ENCODE peak calls at places on chromosomes 11 and 22, in nine cellular contexts. U is A673, V is lower lobe of right lung, K is kidney, Z is right atrium auricular region, H is GM23338, I is mucosa of descending colon, G is IMR-90, J is BJ. S is an unnamed sample. For H3K36me3, the result is how much of the 10 kb centered on the place peaks cover.

GRCh38 chr11:131664811-131665210 is 294.4 kb downstream of the NTM start:
- DNase-seq in U (no peak), V (no peak), K (no peak), Z (no peak), H (no peak), I (no peak), G (no peak), J (no peak), S (no peak)

GRCh38 chr11:64343740-64344133 is 3.7 kb downstream of the CCDC88B start:
- DNase-seq in U (no peak), V (no peak), K (no peak), Z (no peak), H (no peak), I (no peak), G (no peak), J (no peak), S (no peak)

GRCh38 chr11:102120437-102120935 is 10.2 kb downstream of the YAP1 start:
- DNase-seq in U (peak), V (no peak), K (no peak), Z (no peak), H (peak), I (no peak), G (peak), J (no peak), S (no peak)

GRCh38 chr11:75583710-75584658 is 21.9 kb downstream of the SERPINH1 start:
- DNase-seq in U (peak), V (peak), K (peak), Z (peak), H (peak), I (peak), G (peak), J (no peak), S (peak)

GRCh38 chr11:67644042-67644441 is 4.5 kb upstream of the TBX10 start:
- DNase-seq in U (peak), V (no peak), K (no peak), Z (no peak), H (peak), I (no peak), G (no peak), J (no peak), S (no peak)

GRCh38 chr11:72623052-72623451 is 51.2 kb downstream of the PDE2A start:
- DNase-seq in U (no peak), V (no peak), K (no peak), Z (no peak), H (no peak), I (no peak), G (no peak), J (no peak), S (no peak)

GRCh38 chr22:30506507-30506968 is 1.0 kb upstream of the SEC14L4 start:
- DNase-seq in U (no peak), V (peak), K (no peak), Z (no peak), H (no peak), I (no peak), G (no peak), J (no peak), S (no peak)

GRCh38 chr11:134406264-134407185 is 5.5 kb downstream of the B3GAT1 start:
- DNase-seq in U (peak), V (no peak), K (no peak), Z (no peak), H (no peak), I (no peak), G (no peak), J (no peak), S (no peak)

GRCh38 chr11:45922425-45923082 is at the start of gene LARGE2:
- DNase-seq in U (peak), V (peak), K (peak), Z (no peak), H (peak), I (peak), G (no peak), J (no peak), S (peak)

GRCh38 chr22:42321908-42322561 is 51.6 kb upstream of the TCF20 start:
- DNase-seq in U (peak), V (no peak), K (no peak), Z (no peak), H (no peak), I (peak), G (no peak), J (no peak), S (no peak)

GRCh38 chr11:126440276-126440675 is 84.8 kb downstream of the ST3GAL4 start:
- DNase-seq in U (no peak), V (no peak), K (no peak), Z (no peak), H (no peak), I (peak), G (no peak), J (no peak), S (no peak)

GRCh38 chr11:2566223-2567025 is 121.6 kb downstream of the KCNQ1 start:
- DNase-seq in U (no peak), V (peak), K (peak), Z (no peak), H (no peak), I (peak), G (no peak), J (no peak), S (peak)

GRCh38 chr11:108929241-108929640 is 264.4 kb downstream of the DDX10 start:
- DNase-seq in U (no peak), V (no peak), K (no peak), Z (no peak), H (no peak), I (no peak), G (peak), J (peak), S (no peak)

GRCh38 chr11:82972103-82972502 is 70.6 kb downstream of the DDIAS start:
- DNase-seq in U (no peak), V (no peak), K (no peak), Z (no peak), H (no peak), I (no peak), G (no peak), J (no peak), S (no peak)

GRCh38 chr11:134481135-134481534 is 69.1 kb upstream of the B3GAT1 start:
- DNase-seq in U (no peak), V (no peak), K (no peak), Z (no peak), H (no peak), I (no peak), G (no peak), J (no peak), S (no peak)

GRCh38 chr22:21937041-21937820 is 15.4 kb downstream of the PPM1F start:
- DNase-seq in U (no peak), V (peak), K (no peak), Z (peak), H (no peak), I (peak), G (no peak), J (no peak), S (peak)

GRCh38 chr11:108117746-108118371 is 3.5 kb upstream of the ACAT1 start:
- DNase-seq in U (peak), V (no peak), K (no peak), Z (no peak), H (peak), I (no peak), G (peak), J (no peak), S (no peak)

GRCh38 chr22:47691152-47691895 is 928.9 kb downstream of the TBC1D22A start:
- DNase-seq in U (no peak), V (no peak), K (no peak), Z (no peak), H (no peak), I (no peak), G (no peak), J (no peak), S (no peak)

GRCh38 chr22:43798492-43798891 is 13.6 kb downstream of the EFCAB6 start:
- DNase-seq in U (no peak), V (no peak), K (no peak), Z (no peak), H (no peak), I (no peak), G (peak), J (no peak), S (no peak)

GRCh38 chr11:119806064-119806915 is 77.3 kb upstream of the NECTIN1 start:
- DNase-seq in U (no peak), V (no peak), K (no peak), Z (no peak), H (no peak), I (peak), G (no peak), J (no peak), S (no peak)

GRCh38 chr22:22388055-22388454 is 120.5 kb downstream of the ZNF280B start:
- DNase-seq in U (no peak), V (no peak), K (no peak), Z (no peak), H (no peak), I (no peak), G (no peak), J (no peak), S (no peak)

GRCh38 chr22:31530816-31531180 is 34.5 kb downstream of the SFI1 start:
- DNase-seq in U (no peak), V (no peak), K (no peak), Z (no peak), H (no peak), I (no peak), G (no peak), J (no peak), S (no peak)

GRCh38 chr11:121892131-121892681 is 223.8 kb downstream of the BLID start:
- DNase-seq in U (peak), V (no peak), K (no peak), Z (no peak), H (peak), I (no peak), G (peak), J (peak), S (no peak)

GRCh38 chr11:114296190-114296978 is at the start of gene NNMT:
- DNase-seq in U (no peak), V (peak), K (peak), Z (peak), H (no peak), I (peak), G (peak), J (peak), S (peak)

GRCh38 chr11:5631426-5631825 is 6.6 kb downstream of the TRIM34 start:
- DNase-seq in U (no peak), V (no peak), K (no peak), Z (no peak), H (no peak), I (no peak), G (no peak), J (no peak), S (no peak)

GRCh38 chr11:16410479-16410878 is 54.1 kb upstream of the SOX6 start:
- DNase-seq in U (no peak), V (no peak), K (no peak), Z (no peak), H (no peak), I (no peak), G (no peak), J (no peak), S (no peak)

GRCh38 chr11:44585421-44585820 is 20.0 kb downstream of the CD82 start:
- DNase-seq in U (no peak), V (no peak), K (no peak), Z (no peak), H (no peak), I (no peak), G (no peak), J (no peak), S (no peak)
- TF ChIP-seq CTCF in U (no peak), V (no peak), K (no peak), Z (no peak), H (no peak), I (no peak), G (no peak), J (no peak), S (no peak)

DNA sequence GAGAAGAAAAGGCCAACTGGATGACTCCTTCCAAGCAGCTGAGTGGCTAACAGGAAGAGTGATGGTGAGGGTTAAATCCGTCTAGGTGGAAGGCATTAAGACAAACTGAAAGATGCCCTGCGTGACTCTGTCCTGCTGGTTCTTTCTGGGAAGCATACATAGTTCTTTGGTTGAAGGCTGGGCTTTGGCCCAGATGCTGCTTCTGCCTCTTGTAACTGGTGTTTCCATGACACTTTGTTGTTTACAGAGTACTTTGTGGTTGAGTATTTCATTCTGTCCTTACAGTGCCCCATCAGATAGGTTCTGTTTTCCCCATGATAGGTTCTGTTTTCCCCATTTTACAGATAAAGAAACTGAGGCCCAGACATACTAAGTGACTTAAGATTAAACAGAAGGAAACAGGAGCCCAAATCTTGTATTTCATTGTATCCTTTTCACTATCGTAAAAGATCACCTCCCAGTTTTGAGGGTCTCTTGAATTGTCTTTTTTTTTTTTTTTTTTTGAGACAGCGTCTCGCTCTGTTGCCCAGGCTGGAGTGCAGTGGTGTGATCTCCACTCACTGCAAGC is 124.3 kb upstream of the RASSF10 start:
- DNase-seq in U (no peak), V (no peak), K (no peak), Z (no peak), H (no peak), I (no peak), G (no peak), J (no peak), S (no peak)
- H3K36me3 ChIP-seq in U (under half), V (under half), K (under half), Z (under half), H (under half), I (under half), G (under half), J (under half), S (under half)

GRCh38 chr11:9615031-9615451 is 41.6 kb downstream of the WEE1 start:
- DNase-seq in U (no peak), V (no peak), K (no peak), Z (no peak), H (no peak), I (no peak), G (peak), J (no peak), S (no peak)
- H3K4me3 ChIP-seq in U (no peak), V (peak), K (no peak), Z (no peak), H (peak), I (no peak), G (no peak), J (no peak), S (no peak)

DNA sequence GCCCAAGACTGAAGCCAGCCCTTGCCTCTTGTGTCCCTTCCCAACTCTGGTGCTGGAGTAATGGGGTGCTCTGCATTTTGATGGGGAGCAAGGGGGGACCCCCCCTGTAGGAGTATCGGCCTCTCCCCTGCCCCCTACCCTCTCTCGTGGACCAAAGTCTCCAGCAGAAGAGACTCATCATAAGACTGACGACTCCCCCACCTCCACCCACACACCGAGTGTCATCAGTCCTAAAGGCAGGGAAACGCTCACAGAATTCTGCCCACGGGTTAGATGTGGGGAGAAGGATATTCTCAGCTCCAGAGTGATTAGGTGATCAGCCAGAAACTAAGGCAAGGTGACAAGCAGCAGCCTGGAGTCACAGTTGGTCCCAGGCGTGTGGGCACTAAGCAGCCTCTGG is 38.8 kb downstream of the PPP2R1B start:
- DNase-seq in U (no peak), V (no peak), K (no peak), Z (no peak), H (no peak), I (no peak), G (no peak), J (no peak), S (no peak)
- TF ChIP-seq CTCF in U (no peak), V (no peak), K (no peak), Z (no peak), H (no peak), I (no peak), G (no peak), J (no peak), S (no peak)

GRCh38 chr11:11338304-11338703 is 14.7 kb downstream of the CSNK2A3 start:
- DNase-seq in U (no peak), V (no peak), K (no peak), Z (no peak), H (no peak), I (no peak), G (no peak), J (no peak), S (no peak)

GRCh38 chr11:11335043-11335442 is 18.0 kb downstream of the CSNK2A3 start:
- DNase-seq in U (no peak), V (no peak), K (no peak), Z (no peak), H (peak), I (no peak), G (no peak), J (no peak), S (no peak)

GRCh38 chr11:11332141-11332710 is 20.8 kb downstream of the CSNK2A3 start:
- DNase-seq in U (no peak), V (no peak), K (no peak), Z (no peak), H (peak), I (no peak), G (no peak), J (no peak), S (no peak)

GRCh38 chr11:11334607-11335006 is 18.4 kb downstream of the CSNK2A3 start:
- DNase-seq in U (no peak), V (no peak), K (no peak), Z (no peak), H (no peak), I (no peak), G (no peak), J (no peak), S (no peak)

DNA sequence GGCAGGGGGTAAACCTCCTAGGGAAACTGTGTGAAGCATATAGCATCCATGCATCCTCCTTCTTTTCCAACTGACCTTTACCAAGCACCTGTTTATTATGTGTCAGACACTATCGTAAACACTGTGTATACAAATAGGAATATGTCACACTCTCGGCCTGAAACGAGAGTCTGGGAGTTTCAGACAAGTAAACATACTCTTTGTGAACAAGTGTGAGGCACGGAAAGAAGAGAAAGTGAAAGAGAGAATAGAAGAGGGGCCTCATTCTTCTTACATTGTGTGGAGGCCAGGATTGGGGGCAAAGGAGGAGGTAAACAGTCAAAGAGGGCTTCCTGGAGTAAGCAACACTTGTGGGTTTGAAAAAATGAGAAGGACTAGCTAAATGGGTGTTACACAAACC is 16.4 kb downstream of the CSNK2A3 start:
- DNase-seq in U (no peak), V (no peak), K (no peak), Z (no peak), H (no peak), I (no peak), G (no peak), J (no peak), S (no peak)
- H3K36me3 ChIP-seq in U (under half), V (under half), K (under half), Z (under half), H (under half), I (under half), G (under half), J (under half), S (under half)

DNA sequence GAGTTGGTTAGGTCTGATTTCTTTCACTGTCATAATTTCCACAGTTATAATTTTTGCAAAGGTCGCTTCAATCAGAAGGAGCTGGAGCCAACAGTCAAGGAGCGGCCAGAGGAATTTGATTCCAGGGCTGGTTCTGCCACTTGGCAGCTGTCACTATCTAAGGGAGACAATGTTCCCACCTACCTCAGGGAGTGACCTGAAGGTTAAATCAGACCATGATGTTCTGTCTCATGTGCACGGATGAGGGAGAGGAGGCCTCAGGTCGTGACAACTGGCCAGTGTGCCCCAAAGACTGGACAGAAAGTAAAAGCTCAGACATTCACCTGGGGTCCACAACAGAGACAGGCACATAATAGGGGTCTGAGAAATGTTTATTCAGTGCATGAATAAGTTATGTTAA is 7.6 kb downstream of the MRGPRD start:
- DNase-seq in U (no peak), V (peak), K (peak), Z (no peak), H (no peak), I (no peak), G (no peak), J (no peak), S (no peak)
- H3K4me3 ChIP-seq in U (no peak), V (no peak), K (no peak), Z (no peak), H (no peak), I (no peak), G (no peak), J (no peak), S (no peak)

S was measured in left lung.